ENCODE peak calls at places on chromosome 4, in ten cellular contexts. F is IMR-90, D is heart left ventricle, A is tibial nerve, Y is testis, E is sigmoid colon, N is A549, I is right lobe of liver, L is uterus, S is H1. G is an unnamed sample.

GRCh38 chr4:2284161-2284933 is 22.4 kb upstream of the MXD4 start:
- DNase-seq in N (no peak), D (no peak), A (no peak), I (peak; percentile 3), Y (no peak), E (peak; percentile 55), L (no peak), S (no peak), F (no peak), G (no peak)

GRCh38 chr4:41443340-41444079 is 94.4 kb upstream of the LIMCH1 start:
- DNase-seq in E (no peak), L (no peak), D (no peak), A (no peak), S (no peak), I (no peak), F (no peak), Y (no peak), N (no peak), G (no peak)

GRCh38 chr4:145589923-145590702 is 29.1 kb upstream of the MMAA start:
- DNase-seq in I (no peak), E (no peak), D (no peak), A (no peak), N (peak; percentile 5), Y (no peak), L (no peak), S (no peak), F (no peak), G (no peak)

GRCh38 chr4:169164669-169165415 is 105.9 kb downstream of the SH3RF1 start:
- DNase-seq in S (no peak), D (no peak), I (no peak), E (no peak), Y (no peak), A (no peak), N (no peak), F (peak; percentile 32), L (no peak), G (no peak)

GRCh38 chr4:150063128-150063527 is 15.1 kb upstream of the DCLK2 start:
- DNase-seq in A (no peak), F (peak; percentile 47), D (no peak), E (no peak), N (no peak), I (no peak), L (no peak), S (no peak), Y (no peak), G (no peak)

GRCh38 chr4:38138363-38138762 is 178.2 kb downstream of the PTTG2 start:
- DNase-seq in N (no peak), L (no peak), A (no peak), D (no peak), E (no peak), S (no peak), F (no peak), Y (no peak), I (no peak), G (no peak)

GRCh38 chr4:25767877-25768475 is 94.8 kb downstream of the SEL1L3 start:
- DNase-seq in N (peak; percentile 66), L (peak; percentile 35), Y (peak; percentile 82), A (peak; percentile 26), D (peak; percentile 48), E (no peak), S (no peak), F (peak; percentile 79), I (peak; percentile 34), G (peak; percentile 50)

GRCh38 chr4:99301376-99302164 is 10.8 kb upstream of the ADH1A start:
- DNase-seq in Y (no peak), I (no peak), L (no peak), D (no peak), A (no peak), S (no peak), F (peak; percentile 32), E (no peak), N (no peak), G (no peak)

GRCh38 chr4:153522800-153523089 is 56.6 kb downstream of the TMEM131L start:
- DNase-seq in L (no peak), F (no peak), Y (no peak), S (no peak), D (no peak), I (no peak), N (no peak), E (no peak), A (no peak), G (no peak)
- H3K27ac ChIP-seq in L (no peak overlapping the region), F (no peak overlapping the region), Y (no peak overlapping the region), S (no peak overlapping the region), D (no peak overlapping the region), I (no peak overlapping the region), N (no peak overlapping the region), E (peak overlapping the region; percentile 7), A (no peak overlapping the region), G (no peak overlapping the region)

GRCh38 chr4:74932832-74933561 is at the start of gene PARM1:
- DNase-seq in N (peak; percentile 72), L (peak; percentile 85), D (peak; percentile 90), A (peak; percentile 63), Y (peak; percentile 94), F (peak; percentile 61), S (peak; percentile 94), E (peak; percentile 95), I (peak; percentile 87), G (peak; percentile 95)

GRCh38 chr4:74934822-74935326 is 2.0 kb downstream of the PARM1 start:
- DNase-seq in N (no peak), E (no peak), Y (peak; percentile 36), A (no peak), I (no peak), S (no peak), F (no peak), D (peak; percentile 23), L (peak; percentile 22), G (no peak)

GRCh38 chr4:74932010-74932409 is 906 bp upstream of the PARM1 start:
- DNase-seq in F (no peak), Y (no peak), D (no peak), I (no peak), A (no peak), E (no peak), L (no peak), N (no peak), S (no peak), G (no peak)

GRCh38 chr4:74933562-74934015 is 673 bp downstream of the PARM1 start:
- DNase-seq in I (peak; percentile 13), Y (peak; percentile 52), N (no peak), F (no peak), E (no peak), D (peak; percentile 18), A (no peak), L (peak; percentile 17), S (no peak), G (peak; percentile 26)

DNA sequence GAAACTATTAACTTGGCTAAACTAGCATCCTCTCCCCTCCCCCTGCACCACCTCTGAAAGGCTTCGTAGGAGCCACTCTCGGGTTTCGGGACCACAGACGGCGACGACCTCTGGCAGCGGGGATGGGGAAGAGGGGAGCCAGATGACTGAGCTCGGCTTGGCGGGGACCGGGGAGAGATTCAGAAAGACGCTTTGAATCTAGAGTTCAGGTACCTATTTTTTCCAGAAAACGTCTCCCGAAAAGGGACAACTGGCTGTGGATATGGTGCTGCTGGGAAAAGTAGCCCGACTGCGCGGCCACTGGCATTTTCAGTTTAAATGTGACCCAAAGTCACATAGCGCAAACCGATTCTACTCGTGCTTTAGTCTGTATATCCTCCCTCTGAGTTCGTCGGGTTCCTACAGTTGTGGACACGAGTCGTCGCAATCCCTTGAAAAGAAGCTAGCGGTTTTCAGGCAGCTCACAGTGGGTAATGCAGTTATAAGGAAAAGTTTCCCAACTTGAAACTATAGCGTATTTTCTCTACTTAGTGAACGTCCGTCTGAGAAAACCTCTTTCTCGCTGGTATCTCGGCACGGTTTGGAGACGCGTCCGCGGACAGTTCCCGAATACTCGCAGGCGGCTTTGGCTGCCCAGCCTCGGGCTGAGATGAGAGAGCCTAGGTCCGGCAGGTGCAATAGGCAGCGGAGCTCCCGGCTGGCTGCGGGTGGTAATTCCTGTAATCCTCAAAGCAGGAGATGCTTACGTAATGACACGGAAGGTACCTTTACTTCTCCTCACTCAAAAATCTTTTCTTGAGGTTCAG is 1.3 kb downstream of the PARM1 start:
- DNase-seq in N (no peak), D (peak; percentile 22), I (peak; percentile 39), S (peak; percentile 55), A (no peak), E (no peak), Y (peak; percentile 67), L (peak; percentile 22), F (peak; percentile 14), G (peak; percentile 62)
- TF ChIP-seq POLR2A in N (no peak), D (no peak), I (no peak), S (no peak), A (no peak), E (no peak), Y (no peak), L (no peak), F (no peak), G (no peak)

GRCh38 chr4:77023920-77024319 is 51.9 kb downstream of the CCNI start:
- DNase-seq in S (no peak), N (no peak), L (no peak), I (peak; percentile 40), F (no peak), E (no peak), D (no peak), A (no peak), Y (no peak), G (no peak)

GRCh38 chr4:77022581-77023133 is 53.1 kb downstream of the CCNI start:
- DNase-seq in N (no peak), E (no peak), D (no peak), L (no peak), I (no peak), F (peak; percentile 81), S (no peak), A (no peak), Y (no peak), G (no peak)

GRCh38 chr4:77028241-77028640 is 47.5 kb downstream of the CCNI start:
- DNase-seq in A (no peak), L (no peak), I (no peak), N (no peak), D (no peak), E (no peak), F (no peak), S (no peak), Y (no peak), G (no peak)

GRCh38 chr4:77025643-77026321 is 50.0 kb downstream of the CCNI start:
- DNase-seq in Y (no peak), A (no peak), S (no peak), L (no peak), F (peak; percentile 50), I (no peak), N (no peak), D (no peak), E (no peak), G (no peak)

GRCh38 chr4:77026322-77026704 is 49.5 kb downstream of the CCNI start:
- DNase-seq in I (no peak), D (no peak), L (no peak), N (no peak), Y (no peak), F (no peak), S (no peak), A (no peak), E (no peak), G (no peak)
- H3K27ac ChIP-seq in I (no peak overlapping the region), D (no peak overlapping the region), L (no peak overlapping the region), N (no peak overlapping the region), Y (no peak overlapping the region), F (no peak overlapping the region), S (no peak overlapping the region), A (no peak overlapping the region), E (no peak overlapping the region), G (no peak overlapping the region)

DNA sequence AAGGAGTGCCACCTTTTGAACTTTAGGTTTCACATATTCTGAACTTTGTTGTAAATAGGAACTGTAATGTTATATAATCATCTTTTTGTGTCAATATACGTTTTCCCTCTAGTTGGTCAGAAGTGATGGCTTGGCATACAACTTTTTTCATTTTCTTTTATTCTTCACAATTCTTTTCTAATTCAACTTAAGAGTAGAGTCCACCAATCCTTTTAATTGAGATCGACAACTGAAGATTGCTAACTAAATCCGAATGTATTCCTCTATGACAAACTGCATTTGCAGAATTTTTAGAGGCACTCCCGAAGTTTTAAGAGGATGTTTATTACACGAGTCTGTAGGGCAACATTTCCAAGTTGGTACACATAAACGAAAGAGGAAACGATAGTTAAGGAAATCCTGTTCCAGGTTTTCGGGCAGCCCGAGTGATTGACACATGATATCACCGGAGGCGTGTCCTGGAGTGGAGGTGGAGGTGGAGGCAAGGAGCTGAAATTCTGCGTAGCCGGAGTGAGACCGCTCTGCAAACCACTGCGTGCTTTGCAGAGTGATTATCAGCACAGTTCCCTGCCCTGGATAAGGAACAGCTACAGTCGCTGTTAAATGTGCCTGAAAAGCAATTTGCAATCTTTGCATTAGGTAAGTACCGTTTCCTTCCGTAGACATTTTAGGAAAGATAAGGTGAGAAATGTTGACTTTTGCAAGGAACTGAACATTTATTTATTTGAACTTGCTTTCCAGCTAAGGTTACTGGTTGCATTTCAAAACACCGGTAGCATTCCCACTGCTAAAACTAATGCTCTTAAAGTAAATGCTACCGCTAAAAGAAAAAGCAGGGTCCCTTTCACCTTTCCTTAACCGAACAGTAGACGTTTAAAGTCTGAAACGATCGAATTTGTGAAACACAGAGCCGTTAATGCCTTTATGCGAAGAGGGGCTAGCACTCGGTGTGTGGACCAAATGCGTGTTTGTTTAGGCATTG is at the start of gene SPRY1:
- DNase-seq in A (peak; percentile 73), I (peak; percentile 85), N (peak; percentile 85), E (peak; percentile 94), F (peak; percentile 88), S (peak; percentile 85), D (peak; percentile 91), Y (peak; percentile 96), L (peak; percentile 86), G (peak; percentile 94)
- TF ChIP-seq POLR2A in A (peak; percentile 58), I (peak; percentile 83), N (no peak), E (peak; percentile 27), F (no peak), S (peak; percentile 62), D (peak; percentile 96), Y (peak; percentile 30), L (peak; percentile 81), G (peak; percentile 74)

G was measured in prostate gland.